ENCODE peak calls at places on chromosomes 3 and 15, in nine cellular contexts. V is fibroblast of the aortic adventitia, L is nephron progenitor cell, O is mesothelial cell of epicardium, G is WTC11, N is heart left ventricle, B is NB4, T is AG09309, P is cardiac fibroblast. U is an unnamed sample.

GRCh38 chr15:33314115-33314514 is 3.3 kb downstream of the RYR3 start:
- DNase-seq in V (no peak), T (no peak), G (no peak), O (no peak), P (no peak), B (no peak), N (no peak), L (no peak), U (no peak)

GRCh38 chr3:143751643-143752178 is 96.6 kb downstream of the SLC9A9 start:
- DNase-seq in L (no peak), P (no peak), G (no peak), O (no peak), N (no peak), T (no peak), B (no peak), V (no peak), U (no peak)

GRCh38 chr3:153614563-153614962 is 452.5 kb downstream of the RAP2B start:
- DNase-seq in B (no peak), G (no peak), T (peak; percentile 87), V (peak; percentile 91), P (peak; percentile 77), O (no peak), L (no peak), N (no peak), U (no peak)

GRCh38 chr3:50155491-50155878 is 361 bp downstream of the SEMA3F start:
- DNase-seq in P (no peak), B (no peak), G (no peak), N (no peak), O (no peak), V (no peak), T (no peak), L (no peak), U (no peak)

GRCh38 chr3:57052662-57053061 is 7.8 kb upstream of the SPATA12 start:
- DNase-seq in V (no peak), L (no peak), P (no peak), T (no peak), B (no peak), N (no peak), O (no peak), G (no peak), U (no peak)

GRCh38 chr15:58676766-58677165 is 72.7 kb downstream of the ADAM10 start:
- DNase-seq in L (no peak), G (no peak), P (no peak), V (no peak), T (no peak), B (no peak), N (no peak), O (no peak), U (no peak)

GRCh38 chr3:11238057-11238456 is 34.1 kb upstream of the ATG7 start:
- DNase-seq in G (no peak), P (peak; percentile 90), L (no peak), N (no peak), O (no peak), V (peak; percentile 94), B (no peak), T (peak; percentile 86), U (no peak)

GRCh38 chr3:113736548-113737089 is 9.4 kb downstream of the NAA50 start:
- DNase-seq in B (peak; percentile 78), L (no peak), P (peak; percentile 80), O (no peak), N (no peak), V (peak; percentile 86), G (no peak), T (peak; percentile 47), U (no peak)

GRCh38 chr3:129003578-129004112 is 2.5 kb downstream of the EFCC1 start:
- DNase-seq in G (peak; percentile 54), N (no peak), V (no peak), L (peak; percentile 37), P (no peak), B (no peak), O (no peak), T (no peak), U (peak; percentile 34)

GRCh38 chr15:40104865-40105516 is 3.7 kb downstream of the BMF start:
- DNase-seq in L (peak; percentile 95), T (peak; percentile 59), V (peak; percentile 94), N (peak; percentile 90), P (peak; percentile 94), B (peak; percentile 89), G (peak; percentile 97), O (peak; percentile 97), U (peak; percentile 69)

GRCh38 chr3:196632033-196632751 is 7.3 kb upstream of the NRROS start:
- DNase-seq in G (peak; percentile 88), P (peak; percentile 76), B (peak; percentile 100), L (peak; percentile 87), N (peak; percentile 88), O (peak; percentile 82), T (no peak), V (peak; percentile 58), U (peak; percentile 77)

GRCh38 chr3:120258009-120258408 is 27.0 kb downstream of the GPR156 start:
- DNase-seq in V (no peak), G (no peak), B (no peak), O (no peak), L (no peak), N (no peak), T (no peak), P (no peak), U (no peak)

GRCh38 chr3:84925571-84925970 is 33.2 kb upstream of the CADM2 start:
- DNase-seq in G (no peak), V (no peak), B (no peak), P (no peak), N (no peak), L (no peak), O (no peak), T (no peak), U (no peak)

GRCh38 chr15:56963719-56964118 is 45.3 kb downstream of the TCF12 start:
- DNase-seq in L (no peak), T (no peak), P (peak; percentile 63), N (no peak), B (no peak), G (no peak), V (peak; percentile 52), O (no peak), U (no peak)

GRCh38 chr15:91891101-91891500 is 37.6 kb downstream of the SLCO3A1 start:
- DNase-seq in V (no peak), G (no peak), P (no peak), T (no peak), L (no peak), B (no peak), N (no peak), O (no peak), U (no peak)

DNA sequence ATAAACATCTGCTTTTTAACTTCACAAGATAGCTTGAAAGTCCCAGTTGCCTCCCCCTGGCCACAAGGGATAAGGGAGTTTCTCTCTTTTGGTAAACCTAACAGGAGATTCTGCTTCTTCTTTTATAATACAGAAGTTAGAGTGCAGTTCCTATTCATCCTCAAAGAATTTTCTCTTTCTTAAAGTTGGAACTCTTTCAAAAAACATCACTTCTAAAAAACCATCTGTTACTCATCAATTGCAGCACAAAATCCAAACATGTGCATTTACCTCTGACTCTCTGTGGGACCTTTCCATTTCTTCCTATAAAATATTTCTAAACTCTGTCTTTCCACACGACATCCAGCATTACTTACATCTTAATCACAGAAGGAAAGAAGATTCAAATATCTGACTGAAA is 5.1 kb downstream of the DPH6 start:
- DNase-seq in G (no peak), L (no peak), O (no peak), T (peak; percentile 76), B (no peak), N (no peak), P (peak; percentile 56), V (peak; percentile 79), U (no peak)
- TF ChIP-seq CTCF in G (no peak), L (no peak), O (no peak), T (no peak), B (no peak), N (no peak), P (no peak), V (no peak), U (no peak)

GRCh38 chr3:132038198-132038825 is 3.5 kb upstream of the CPNE4 start:
- DNase-seq in L (no peak), G (no peak), T (no peak), N (no peak), P (peak; percentile 44), O (no peak), V (peak; percentile 43), B (peak; percentile 21), U (no peak)
- TF ChIP-seq CTCF in L (peak; percentile 64), G (peak; percentile 21), T (peak; percentile 67), N (peak; percentile 46), P (peak; percentile 76), O (peak; percentile 60), V (peak; percentile 77), B (peak; percentile 31), U (no peak)

DNA sequence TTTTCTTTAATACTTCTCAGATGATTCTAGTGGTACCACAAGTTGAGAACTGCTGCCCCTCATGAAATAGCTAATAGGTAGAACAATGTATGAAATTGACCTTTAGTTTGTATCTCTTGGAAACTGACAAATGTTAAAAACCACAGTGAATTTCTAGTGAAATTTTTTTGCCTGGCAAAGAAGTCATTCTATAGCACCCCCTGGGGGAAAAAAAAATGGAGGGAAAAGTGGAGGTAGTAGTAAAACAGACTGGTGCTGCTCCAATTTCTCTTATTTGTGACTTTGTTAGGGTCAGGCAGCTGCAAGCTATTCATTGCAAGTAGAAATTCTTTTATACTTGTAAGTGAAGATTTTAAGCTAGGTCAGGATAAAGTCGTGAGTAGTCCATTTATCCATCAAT is 605.0 kb downstream of the NLGN1 start:
- DNase-seq in O (no peak), P (no peak), N (no peak), T (no peak), V (peak; percentile 5), B (peak; percentile 2), L (no peak), G (no peak), U (no peak)
- TF ChIP-seq CTCF in O (no peak), P (peak; percentile 28), N (no peak), T (peak; percentile 37), V (no peak), B (no peak), L (peak; percentile 21), G (no peak), U (no peak)

GRCh38 chr3:13167829-13168228 is 94.6 kb upstream of the IQSEC1 start:
- DNase-seq in N (no peak), B (no peak), T (no peak), O (no peak), V (no peak), P (no peak), L (no peak), G (no peak), U (no peak)

GRCh38 chr3:13167064-13167743 is 94.0 kb upstream of the IQSEC1 start:
- DNase-seq in N (no peak), G (no peak), T (no peak), B (no peak), L (no peak), P (no peak), V (no peak), O (no peak), U (no peak)

GRCh38 chr3:13166243-13167063 is 93.2 kb upstream of the IQSEC1 start:
- DNase-seq in P (no peak), O (no peak), L (no peak), V (no peak), B (peak; percentile 18), T (no peak), G (no peak), N (no peak), U (no peak)

GRCh38 chr3:13170317-13170716 is 97.1 kb upstream of the IQSEC1 start:
- DNase-seq in O (no peak), T (no peak), P (no peak), N (no peak), V (no peak), B (no peak), L (no peak), G (no peak), U (no peak)

DNA sequence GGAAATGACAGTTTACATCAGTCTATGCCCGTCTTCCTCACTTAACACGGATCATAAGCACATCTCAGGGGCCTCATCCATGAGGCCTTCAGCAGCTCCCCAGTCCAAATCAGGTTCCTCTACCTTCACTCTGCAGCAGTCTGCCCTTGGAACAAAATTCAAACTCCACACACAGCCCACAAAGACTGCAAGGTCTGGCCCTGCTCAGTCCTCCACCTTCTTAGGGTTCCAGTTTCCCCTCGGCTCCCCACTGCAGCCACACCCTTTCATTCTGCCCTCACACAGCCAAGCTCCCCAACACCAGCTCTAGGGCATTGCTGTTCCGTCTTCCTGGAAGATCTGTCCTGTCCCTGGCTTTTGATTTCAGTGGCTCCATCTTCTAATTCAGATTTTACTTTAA is 95.2 kb upstream of the IQSEC1 start:
- DNase-seq in V (no peak), N (no peak), L (no peak), B (no peak), O (no peak), P (no peak), T (no peak), G (no peak), U (no peak)
- TF ChIP-seq CTCF in V (no peak), N (no peak), L (no peak), B (no peak), O (no peak), P (no peak), T (no peak), G (no peak), U (no peak)